ENCODE peak calls at places on chromosome 9, in ten cellular contexts. R is choroid plexus epithelial cell, Q is spleen, U is HFFc6, I is activated B cell treated with CpG ODN at 0.5 μM for 24 hours, D is HepG2, E is astrocyte of the spinal cord, W is transverse colon, M is tibial artery, C is brain microvascular endothelial cell. B is an unnamed sample.

GRCh38 chr9:126935630-126936029 is 21.0 kb downstream of the RALGPS1 start:
- DNase-seq in U (peak), W (no peak), R (no peak), Q (no peak), I (no peak), M (no peak), E (no peak), D (no peak), C (peak), B (no peak)

GRCh38 chr9:124500028-124500795 is 7.0 kb downstream of the NR5A1 start:
- DNase-seq in D (no peak), R (no peak), C (no peak), I (no peak), W (no peak), U (no peak), M (no peak), E (no peak), Q (peak), B (no peak)

GRCh38 chr9:131700076-131700475 is 39.8 kb downstream of the RAPGEF1 start:
- DNase-seq in I (no peak), W (no peak), Q (no peak), C (no peak), M (no peak), U (no peak), D (no peak), E (no peak), R (no peak), B (no peak)

GRCh38 chr9:78898239-78898638 is 601.3 kb downstream of the PSAT1 start:
- DNase-seq in Q (no peak), I (no peak), E (no peak), U (no peak), R (no peak), C (no peak), M (no peak), D (no peak), W (no peak), B (no peak)

GRCh38 chr9:92159058-92159457 is 43.8 kb upstream of the SPTLC1 start:
- DNase-seq in Q (no peak), E (no peak), U (no peak), I (no peak), D (no peak), C (no peak), R (no peak), M (no peak), W (no peak), B (no peak)

GRCh38 chr9:1745980-1746379 is 269.2 kb upstream of the SMARCA2 start:
- DNase-seq in D (no peak), Q (no peak), M (no peak), R (no peak), U (no peak), C (no peak), W (no peak), I (no peak), E (no peak), B (no peak)

GRCh38 chr9:80552931-80553330 is 981.2 kb downstream of the TLE4 start:
- DNase-seq in D (no peak), U (no peak), Q (no peak), I (no peak), M (peak), R (peak), W (peak), E (no peak), C (peak), B (no peak)

GRCh38 chr9:87529666-87530065 is 32.0 kb downstream of the DAPK1 start:
- DNase-seq in I (no peak), C (no peak), M (no peak), Q (no peak), W (no peak), D (no peak), R (no peak), E (no peak), U (no peak), B (no peak)

GRCh38 chr9:8724284-8725018 is 924.9 kb upstream of the DMAC1 start:
- DNase-seq in I (no peak), Q (no peak), W (no peak), U (no peak), R (no peak), D (no peak), C (no peak), M (no peak), E (no peak), B (no peak)

GRCh38 chr9:36218411-36218901 is 27.7 kb downstream of the CLTA start:
- DNase-seq in D (no peak), R (no peak), M (no peak), U (no peak), I (no peak), Q (no peak), E (no peak), W (no peak), C (no peak), B (no peak)

GRCh38 chr9:109118802-109119438 is 827 bp downstream of the TMEM245 start:
- DNase-seq in I (no peak), U (no peak), E (peak), D (peak), R (no peak), W (no peak), Q (no peak), M (no peak), C (no peak), B (peak)

GRCh38 chr9:111399211-111399739 is 69.3 kb upstream of the OR2K2 start:
- DNase-seq in M (no peak), R (no peak), C (no peak), I (no peak), E (no peak), U (no peak), W (no peak), D (no peak), Q (no peak), B (no peak)

GRCh38 chr9:111405701-111406100 is 75.7 kb upstream of the OR2K2 start:
- DNase-seq in W (no peak), E (no peak), D (no peak), C (no peak), R (no peak), I (no peak), Q (no peak), M (no peak), U (no peak), B (no peak)

GRCh38 chr9:111400564-111400898 is 70.5 kb upstream of the OR2K2 start:
- DNase-seq in M (no peak), D (no peak), R (peak), W (no peak), I (no peak), C (no peak), Q (no peak), U (peak), E (peak), B (no peak)

GRCh38 chr9:111393971-111394370 is 63.9 kb upstream of the OR2K2 start:
- DNase-seq in Q (no peak), D (no peak), I (no peak), W (no peak), M (no peak), U (no peak), R (peak), C (no peak), E (peak), B (no peak)

DNA sequence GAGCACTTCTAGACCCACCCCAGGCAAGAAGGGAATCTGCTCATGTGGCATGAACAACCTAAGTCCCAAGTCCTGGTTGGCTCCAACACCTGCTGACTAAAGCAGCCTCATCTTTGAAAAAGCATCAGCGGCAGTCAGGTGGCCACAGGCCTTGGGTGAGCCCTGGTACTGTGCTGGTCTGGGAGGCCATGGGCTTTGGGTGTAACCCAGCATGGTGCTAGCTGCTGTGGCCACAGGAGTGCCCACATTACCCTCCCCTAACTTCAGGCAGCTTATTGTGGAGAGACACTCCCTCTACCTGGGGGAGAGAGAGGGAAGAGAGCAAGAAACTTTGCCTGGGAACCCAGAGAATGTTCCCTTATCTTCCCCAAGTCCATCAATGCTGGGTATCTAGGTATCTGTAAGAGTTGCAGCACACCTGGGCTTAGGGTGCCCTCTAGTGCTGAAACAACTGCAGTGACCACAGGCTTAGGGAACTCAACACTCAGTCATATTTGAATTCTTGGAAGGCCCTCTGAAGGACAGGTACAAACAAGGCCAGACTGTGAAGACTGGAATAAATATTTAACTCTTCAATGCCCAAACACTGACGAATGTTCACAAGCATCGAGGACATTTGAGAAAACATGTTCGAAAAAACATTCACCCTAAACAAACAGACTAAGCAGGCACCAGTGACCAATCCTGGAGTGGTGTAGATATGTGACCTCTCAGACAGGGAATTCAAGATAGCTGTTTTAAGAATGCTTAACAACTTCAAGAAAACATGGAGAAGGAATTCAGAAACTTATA is 69.9 kb upstream of the OR2K2 start:
- DNase-seq in D (peak), E (peak), R (peak), U (no peak), I (no peak), Q (no peak), M (no peak), C (no peak), W (peak), B (no peak)
- TF ChIP-seq CTCF in D (peak), E (peak), R (peak), U (peak), I (no peak), Q (no peak), M (no peak), C (peak), W (peak), B (peak)

DNA sequence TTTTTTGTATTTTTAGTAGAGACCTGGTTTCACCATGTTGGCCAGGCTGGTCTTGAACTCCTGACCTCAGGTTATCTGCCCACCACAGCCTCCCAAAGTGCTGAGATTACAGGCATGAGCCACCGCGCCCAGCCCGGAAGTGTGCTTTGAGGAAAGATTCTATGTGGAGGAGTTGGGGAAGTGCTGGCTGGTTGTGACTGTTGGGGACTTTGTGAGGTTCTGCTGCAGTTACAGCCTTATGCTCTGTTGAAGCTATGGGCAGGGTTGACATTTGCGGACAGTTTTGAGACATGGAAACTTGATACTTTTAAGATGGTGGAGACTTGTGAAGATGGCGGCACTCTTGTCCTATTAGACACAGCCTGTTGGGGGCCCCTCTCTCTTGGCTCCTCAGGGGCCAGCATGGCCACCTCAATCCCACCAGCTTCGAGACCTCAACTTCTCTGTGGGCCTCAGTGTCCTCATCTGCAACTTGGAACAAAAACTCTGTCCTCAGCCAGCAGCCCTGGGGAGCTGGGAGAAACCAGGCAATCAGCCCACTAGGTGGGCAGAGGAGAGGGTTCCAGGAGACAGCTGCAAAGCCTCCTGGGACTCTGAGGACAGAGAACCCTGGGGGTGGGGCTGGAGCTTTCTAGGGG is 24.9 kb downstream of the C9orf50 start:
- DNase-seq in C (no peak), M (no peak), W (no peak), I (no peak), Q (no peak), U (no peak), E (no peak), D (no peak), R (no peak), B (no peak)
- TF ChIP-seq CTCF in C (no peak), M (no peak), W (no peak), I (no peak), Q (no peak), U (no peak), E (no peak), D (no peak), R (no peak), B (no peak)

DNA sequence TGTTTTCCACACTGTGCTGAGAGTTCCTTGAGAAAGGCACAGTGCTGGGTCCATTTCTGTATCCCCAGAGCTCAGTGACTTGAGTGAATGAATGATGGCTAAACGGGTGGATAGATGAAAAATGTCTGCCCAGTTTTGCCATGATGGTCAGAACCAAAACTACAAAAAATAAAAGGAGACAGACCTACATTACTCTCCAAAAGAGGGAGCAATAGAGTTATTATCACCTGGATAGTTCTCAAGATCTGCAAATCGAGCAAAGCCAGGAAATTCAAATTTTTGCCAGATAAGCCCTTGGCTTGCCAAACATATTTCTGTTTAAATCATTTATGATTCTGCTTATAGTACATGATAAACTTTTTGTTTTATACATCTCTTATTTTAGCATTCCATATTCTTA is 214.2 kb upstream of the ZNF462 start:
- DNase-seq in I (no peak), R (peak), E (peak), Q (no peak), M (no peak), W (no peak), C (no peak), U (no peak), D (no peak), B (no peak)
- TF ChIP-seq CTCF in I (no peak), R (peak), E (peak), Q (no peak), M (no peak), W (peak), C (peak), U (no peak), D (no peak), B (peak)

GRCh38 chr9:86043586-86043985 is 55.8 kb downstream of the GOLM1 start:
- DNase-seq in M (no peak), Q (no peak), U (no peak), R (no peak), C (no peak), E (no peak), W (no peak), I (no peak), D (no peak), B (no peak)

GRCh38 chr9:86046080-86046636 is 53.2 kb downstream of the GOLM1 start:
- DNase-seq in C (no peak), U (no peak), M (no peak), E (no peak), R (no peak), D (no peak), Q (no peak), I (no peak), W (peak), B (no peak)

GRCh38 chr9:86045654-86046053 is 53.7 kb downstream of the GOLM1 start:
- DNase-seq in M (no peak), E (no peak), I (no peak), U (no peak), D (no peak), W (no peak), C (no peak), Q (no peak), R (no peak), B (no peak)

GRCh38 chr9:86042226-86042625 is 57.1 kb downstream of the GOLM1 start:
- DNase-seq in C (no peak), I (no peak), W (no peak), D (no peak), U (no peak), Q (no peak), M (no peak), E (no peak), R (no peak), B (no peak)

GRCh38 chr9:86043999-86044398 is 55.4 kb downstream of the GOLM1 start:
- DNase-seq in E (no peak), D (peak), W (no peak), I (no peak), M (no peak), R (no peak), C (no peak), Q (no peak), U (no peak), B (no peak)
- TF ChIP-seq CTCF in E (no peak), D (peak), W (no peak), I (no peak), M (no peak), R (peak), C (peak), Q (no peak), U (peak), B (no peak)

GRCh38 chr9:121466142-121466541 is 33.5 kb downstream of the GGTA1 start:
- DNase-seq in U (no peak), C (no peak), Q (no peak), W (no peak), E (no peak), D (no peak), R (no peak), M (no peak), I (no peak), B (no peak)

GRCh38 chr9:121459513-121459912 is 40.1 kb downstream of the GGTA1 start:
- DNase-seq in W (no peak), M (no peak), E (no peak), U (no peak), I (no peak), C (no peak), Q (no peak), R (no peak), D (no peak), B (no peak)

GRCh38 chr9:121464968-121465367 is 34.7 kb downstream of the GGTA1 start:
- DNase-seq in M (no peak), U (no peak), W (no peak), D (no peak), E (no peak), I (no peak), C (no peak), R (no peak), Q (no peak), B (no peak)

GRCh38 chr9:121463026-121463827 is 36.4 kb downstream of the GGTA1 start:
- DNase-seq in R (peak), D (peak), C (peak), W (peak), I (no peak), M (peak), U (no peak), Q (peak), E (no peak), B (peak)
- TF ChIP-seq CTCF in R (peak), D (peak), C (peak), W (peak), I (no peak), M (peak), U (peak), Q (peak), E (peak), B (peak)

DNA sequence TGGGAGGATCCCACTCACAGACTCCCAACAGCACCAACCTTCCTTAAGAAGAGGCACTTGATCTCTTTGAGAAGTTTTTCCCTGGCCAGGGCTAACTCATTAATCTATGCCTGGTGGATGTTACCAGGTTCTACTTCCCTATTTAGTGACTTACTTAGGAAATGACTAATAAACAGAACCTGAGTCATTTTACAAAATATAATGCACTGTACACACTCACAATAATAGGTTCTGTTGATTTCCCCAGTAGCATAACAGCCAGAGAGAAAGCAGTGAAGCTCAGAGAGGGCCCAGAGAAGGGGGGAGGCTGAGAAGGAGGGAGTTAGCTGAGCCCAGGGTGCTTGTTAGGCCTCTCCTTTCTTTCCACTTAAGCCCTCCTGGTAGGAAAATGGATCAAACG is 27.1 kb downstream of the FRMD3 start:
- DNase-seq in R (peak), Q (no peak), D (no peak), W (no peak), M (no peak), U (peak), I (no peak), E (peak), C (no peak), B (no peak)
- TF ChIP-seq CTCF in R (no peak), Q (no peak), D (no peak), W (no peak), M (no peak), U (no peak), I (no peak), E (no peak), C (no peak), B (no peak)

GRCh38 chr9:120868676-120869359 is 8.2 kb downstream of the PHF19 start:
- DNase-seq in D (no peak), U (peak), I (peak), W (peak), C (peak), E (peak), M (peak), Q (peak), R (peak), B (peak)

GRCh38 chr9:120870206-120870605 is 6.8 kb downstream of the PHF19 start:
- DNase-seq in C (no peak), W (no peak), I (no peak), D (no peak), R (no peak), Q (peak), U (no peak), M (no peak), E (no peak), B (no peak)

GRCh38 chr9:120869726-120870125 is 7.3 kb downstream of the PHF19 start:
- DNase-seq in I (no peak), Q (peak), R (no peak), W (no peak), U (no peak), D (no peak), E (no peak), M (no peak), C (no peak), B (no peak)

GRCh38 chr9:120868339-120868675 is 8.7 kb downstream of the PHF19 start:
- DNase-seq in I (no peak), D (no peak), W (no peak), R (peak), U (peak), C (no peak), M (no peak), E (no peak), Q (no peak), B (no peak)

GRCh38 chr9:120869360-120869687 is 7.7 kb downstream of the PHF19 start:
- DNase-seq in E (no peak), M (no peak), C (no peak), U (no peak), I (no peak), W (no peak), D (no peak), Q (no peak), R (no peak), B (no peak)
- TF ChIP-seq CTCF in E (no peak), M (no peak), C (no peak), U (peak), I (no peak), W (no peak), D (no peak), Q (no peak), R (no peak), B (no peak)

GRCh38 chr9:2854617-2855016 is 10.7 kb upstream of the PUM3 start:
- DNase-seq in I (no peak), E (no peak), W (no peak), D (no peak), M (no peak), U (no peak), R (no peak), Q (no peak), C (no peak), B (no peak)

GRCh38 chr9:2859776-2860379 is 16.0 kb upstream of the PUM3 start:
- DNase-seq in W (peak), D (peak), R (peak), E (peak), U (peak), Q (no peak), I (no peak), M (peak), C (peak), B (peak)

GRCh38 chr9:2856400-2856799 is 12.5 kb upstream of the PUM3 start:
- DNase-seq in R (no peak), C (no peak), D (no peak), W (no peak), U (no peak), Q (no peak), E (no peak), I (no peak), M (no peak), B (no peak)

GRCh38 chr9:2853517-2853916 is 9.6 kb upstream of the PUM3 start:
- DNase-seq in Q (no peak), C (no peak), U (no peak), D (no peak), E (no peak), W (no peak), I (no peak), M (no peak), R (no peak), B (no peak)

GRCh38 chr9:2857564-2858198 is 13.8 kb upstream of the PUM3 start:
- DNase-seq in M (peak), I (no peak), D (peak), E (peak), R (peak), Q (no peak), U (peak), W (peak), C (peak), B (peak)
- TF ChIP-seq CTCF in M (peak), I (no peak), D (peak), E (peak), R (peak), Q (peak), U (peak), W (peak), C (peak), B (peak)

GRCh38 chr9:71975833-71976232 is 64.4 kb downstream of the C9orf85 start:
- DNase-seq in I (no peak), R (peak), U (peak), W (no peak), Q (no peak), M (no peak), D (no peak), E (no peak), C (no peak), B (no peak)
- TF ChIP-seq CTCF in I (no peak), R (peak), U (peak), W (no peak), Q (no peak), M (peak), D (peak), E (no peak), C (no peak), B (no peak)

GRCh38 chr9:136297016-136297691 is 6.7 kb downstream of the CCDC187 start:
- DNase-seq in E (no peak), I (no peak), M (no peak), D (peak), R (no peak), C (no peak), Q (no peak), W (peak), U (no peak), B (no peak)
- TF ChIP-seq CTCF in E (no peak), I (no peak), M (no peak), D (peak), R (no peak), C (no peak), Q (no peak), W (no peak), U (no peak), B (no peak)